ENCODE peak calls at places on chromosomes 11 and 22, in ten cellular contexts. F, K, L, O, C, W, B, H, U and S are unnamed samples. For H3K36me3 and H3K4me1, the result is how much of the 10 kb centered on the place peaks cover.

GRCh38 chr11:112292785-112293407 is 32.2 kb upstream of the PLET1 start:
- DNase-seq in F (no peak), U (peak), K (no peak), W (peak), L (no peak), H (peak), C (no peak), O (no peak), B (no peak), S (no peak)

GRCh38 chr11:133946541-133947297 is 10.0 kb downstream of the IGSF9B start:
- DNase-seq in O (no peak), C (peak), U (no peak), F (no peak), L (no peak), W (no peak), K (peak), B (no peak), H (no peak), S (peak)

GRCh38 chr11:117808768-117809167 is 11.8 kb upstream of the DSCAML1 start:
- DNase-seq in H (no peak), L (no peak), B (no peak), U (no peak), K (no peak), F (peak), W (no peak), C (peak), O (no peak), S (peak)

GRCh38 chr11:69178819-69179482 is 23.2 kb downstream of the SMIM38 start:
- DNase-seq in F (no peak), U (no peak), B (no peak), W (no peak), C (no peak), O (no peak), L (peak), H (no peak), K (no peak), S (no peak)

GRCh38 chr11:120032766-120033390 is 105.0 kb downstream of the TRIM29 start:
- DNase-seq in F (peak), U (no peak), O (no peak), W (no peak), B (no peak), C (no peak), H (no peak), L (no peak), K (no peak), S (no peak)

GRCh38 chr11:123300874-123301695 is 106.0 kb upstream of the CLMP start:
- DNase-seq in B (no peak), U (peak), H (no peak), K (no peak), O (no peak), C (no peak), W (no peak), F (no peak), L (no peak), S (no peak)

GRCh38 chr11:69122642-69123431 is 32.9 kb upstream of the SMIM38 start:
- DNase-seq in B (peak), W (peak), L (peak), U (peak), O (peak), F (peak), K (peak), H (peak), C (no peak), S (peak)

GRCh38 chr22:46538816-46539163 is 1.4 kb upstream of the CELSR1 start:
- DNase-seq in C (no peak), K (no peak), U (peak), F (no peak), H (no peak), O (no peak), W (no peak), B (no peak), L (no peak), S (no peak)

GRCh38 chr11:79438631-79439429 is 2.0 kb downstream of the TENM4 start:
- DNase-seq in L (no peak), K (no peak), C (no peak), W (peak), B (peak), O (peak), U (peak), H (no peak), F (peak), S (no peak)

GRCh38 chr22:28013611-28014010 is 94.6 kb upstream of the PITPNB start:
- DNase-seq in B (no peak), L (no peak), W (peak), C (peak), F (no peak), H (no peak), U (no peak), O (no peak), K (no peak), S (peak)

GRCh38 chr11:125314264-125315087 is 149.9 kb downstream of the PKNOX2 start:
- DNase-seq in H (no peak), W (no peak), K (no peak), C (no peak), L (no peak), U (no peak), F (no peak), O (no peak), B (no peak), S (no peak)

GRCh38 chr11:113404859-113405430 is 17.4 kb downstream of the ANKK1 start:
- DNase-seq in K (no peak), O (no peak), C (no peak), W (no peak), U (no peak), L (no peak), F (no peak), H (no peak), B (no peak), S (no peak)

GRCh38 chr11:117600976-117601708 is 195.9 kb downstream of the DSCAML1 start:
- DNase-seq in H (no peak), B (no peak), F (no peak), L (no peak), U (no peak), K (no peak), C (no peak), W (no peak), O (no peak), S (no peak)

GRCh38 chr11:130464289-130464812 is 15.9 kb downstream of the ADAMTS15 start:
- DNase-seq in B (no peak), W (no peak), F (no peak), C (no peak), L (no peak), U (no peak), H (no peak), K (no peak), O (no peak), S (no peak)

GRCh38 chr11:130639369-130639768 is 190.9 kb downstream of the ADAMTS15 start:
- DNase-seq in L (no peak), B (no peak), H (peak), C (no peak), O (no peak), K (no peak), F (no peak), W (no peak), U (no peak), S (no peak)

GRCh38 chr11:36009469-36009868 is 65.6 kb downstream of the LDLRAD3 start:
- DNase-seq in W (no peak), C (no peak), F (no peak), H (no peak), B (no peak), L (no peak), U (peak), O (no peak), K (no peak), S (no peak)

GRCh38 chr11:27085115-27085514 is 44.5 kb downstream of the BBOX1 start:
- DNase-seq in W (no peak), L (no peak), B (no peak), F (no peak), U (no peak), O (no peak), C (no peak), H (no peak), K (no peak), S (no peak)

GRCh38 chr11:27083241-27083640 is 42.6 kb downstream of the BBOX1 start:
- DNase-seq in O (no peak), K (no peak), C (no peak), U (no peak), B (no peak), W (no peak), L (no peak), H (no peak), F (no peak), S (no peak)

GRCh38 chr11:27083782-27084181 is 43.2 kb downstream of the BBOX1 start:
- DNase-seq in U (no peak), O (no peak), K (no peak), H (no peak), C (no peak), F (no peak), W (no peak), B (no peak), L (no peak), S (no peak)

GRCh38 chr11:27084407-27084985 is 43.9 kb downstream of the BBOX1 start:
- DNase-seq in U (peak), B (no peak), C (no peak), K (no peak), H (no peak), L (no peak), O (no peak), W (no peak), F (no peak), S (no peak)

DNA sequence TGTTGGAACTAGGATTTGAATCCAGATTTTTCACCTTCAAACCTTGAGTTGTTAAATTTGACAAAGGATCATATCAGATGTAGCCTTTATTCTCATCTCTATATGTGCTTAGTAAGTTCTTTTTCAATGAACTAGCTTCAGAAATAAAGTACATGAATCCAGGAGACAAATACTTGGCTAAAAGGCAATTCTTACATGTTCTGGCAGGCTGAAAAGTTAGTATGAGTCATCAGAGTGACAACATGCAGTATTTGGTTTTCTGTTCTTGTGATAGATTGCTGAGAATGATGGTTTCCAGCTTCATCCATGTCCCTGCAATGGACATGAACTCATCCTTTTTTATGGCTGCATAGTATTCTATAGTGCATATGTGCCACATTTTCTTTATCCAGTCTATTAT is 40.4 kb downstream of the BBOX1 start:
- DNase-seq in C (no peak), U (peak), F (no peak), B (no peak), W (no peak), O (no peak), H (no peak), K (no peak), L (no peak), S (no peak)
- H3K36me3 ChIP-seq in C (under half), U (under half), F (under half), B (under half), W (under half), O (under half), H (under half), K (under half), L (under half), S (under half)

GRCh38 chr11:72079776-72080325 is 491 bp downstream of the NUMA1 start:
- DNase-seq in U (peak), H (no peak), L (peak), W (no peak), K (no peak), O (peak), C (no peak), B (no peak), F (peak), S (peak)

GRCh38 chr11:72078477-72078876 is 1.9 kb downstream of the NUMA1 start:
- DNase-seq in H (no peak), L (no peak), W (no peak), B (no peak), K (no peak), C (no peak), U (peak), O (no peak), F (no peak), S (no peak)

GRCh38 chr11:72075109-72075508 is 5.2 kb downstream of the NUMA1 start:
- DNase-seq in H (no peak), C (no peak), O (no peak), F (no peak), U (no peak), W (no peak), L (no peak), K (no peak), B (no peak), S (no peak)

GRCh38 chr11:72072348-72072747 is 8.0 kb downstream of the NUMA1 start:
- DNase-seq in O (no peak), L (no peak), K (no peak), B (no peak), W (no peak), F (no peak), U (peak), H (no peak), C (no peak), S (no peak)

GRCh38 chr11:72075756-72076155 is 4.6 kb downstream of the NUMA1 start:
- DNase-seq in U (no peak), L (no peak), B (no peak), K (no peak), O (no peak), W (no peak), F (no peak), C (no peak), H (no peak), S (no peak)
- H3K4me1 ChIP-seq in U (under half), L (under half), B (under half), K (under half), O (under half), W (under half), F (under half), C (under half), H (under half), S (under half)

GRCh38 chr11:10657308-10658271 is 36.0 kb downstream of the IRAG1 start:
- DNase-seq in W (no peak), U (peak), B (no peak), K (no peak), L (no peak), O (no peak), C (no peak), H (no peak), F (no peak), S (no peak)

GRCh38 chr11:10658621-10659338 is 34.8 kb downstream of the IRAG1 start:
- DNase-seq in F (no peak), W (no peak), H (no peak), K (no peak), B (no peak), U (no peak), L (no peak), O (no peak), C (no peak), S (no peak)

GRCh38 chr11:10655931-10656576 is 37.5 kb downstream of the IRAG1 start:
- DNase-seq in H (no peak), F (no peak), L (no peak), B (no peak), O (no peak), C (no peak), K (no peak), W (no peak), U (no peak), S (no peak)

GRCh38 chr11:10660323-10660722 is 33.2 kb downstream of the IRAG1 start:
- DNase-seq in K (no peak), B (no peak), L (no peak), U (no peak), C (no peak), W (no peak), F (no peak), H (no peak), O (no peak), S (no peak)

GRCh38 chr11:10659339-10660216 is 34.0 kb downstream of the IRAG1 start:
- DNase-seq in C (no peak), W (peak), K (peak), U (peak), O (no peak), B (no peak), F (peak), H (peak), L (no peak), S (no peak)
- H3K4me3 ChIP-seq in C (no peak), W (no peak), K (no peak), U (no peak), O (no peak), B (no peak), F (no peak), H (no peak), L (no peak), S (no peak)

GRCh38 chr22:39522567-39523300 is 2.4 kb downstream of the ATF4 start:
- DNase-seq in W (peak), C (no peak), F (no peak), O (peak), B (no peak), K (peak), H (no peak), U (peak), L (peak), S (peak)
- H3K36me3 ChIP-seq in W (under half), C (under half), F (under half), O (under half), B (under half), K (under half), H (under half), U (under half), L (under half), S (under half)